ENCODE peak calls at places on chromosomes 16 and 17, in eight cellular contexts. P is cardiac muscle cell, E is heart left ventricle, K is A673, O is endodermal cell, A is IMR-90, T is aorta, M is fibroblast of lung. D is an unnamed sample.

GRCh38 chr17:77096570-77097214 is 44.1 kb upstream of the SEC14L1 start:
- DNase-seq in P (peak; percentile 18), E (peak; percentile 51), K (peak; percentile 58), O (no peak), A (peak; percentile 73), T (no peak), M (peak; percentile 78), D (no peak)

GRCh38 chr17:35467824-35468223 is 19.3 kb upstream of the SLFN13 start:
- DNase-seq in P (no peak), E (no peak), K (no peak), O (no peak), A (no peak), T (no peak), M (no peak), D (no peak)

GRCh38 chr17:20010099-20010863 is 1.1 kb downstream of the SPECC1 start:
- DNase-seq in P (peak; percentile 53), E (no peak), K (peak; percentile 71), O (peak; percentile 80), A (peak; percentile 61), T (peak; percentile 65), M (peak; percentile 55), D (no peak)

GRCh38 chr16:2675021-2675420 is 7.3 kb upstream of the KCTD5 start:
- DNase-seq in P (no peak), E (no peak), K (no peak), O (peak; percentile 35), A (no peak), T (no peak), M (no peak), D (no peak)

GRCh38 chr17:57531648-57532486 is 213.2 kb downstream of the CCDC182 start:
- DNase-seq in P (no peak), E (no peak), K (no peak), O (no peak), A (no peak), T (no peak), M (no peak), D (no peak)

GRCh38 chr17:4362141-4362540 is 4.3 kb downstream of the UBE2G1 start:
- DNase-seq in P (no peak), E (no peak), K (peak; percentile 41), O (no peak), A (no peak), T (no peak), M (no peak), D (no peak)

GRCh38 chr16:54284931-54285413 is 1.6 kb downstream of the IRX3 start:
- DNase-seq in P (peak; percentile 50), E (peak; percentile 61), K (peak; percentile 43), O (peak; percentile 67), A (no peak), T (no peak), M (peak; percentile 14), D (no peak)

GRCh38 chr16:46884513-46885293 is 541 bp downstream of the GPT2 start:
- DNase-seq in P (peak; percentile 22), E (peak; percentile 37), K (peak; percentile 21), O (peak; percentile 68), A (peak; percentile 20), T (no peak), M (peak; percentile 34), D (no peak)

GRCh38 chr17:76266244-76266938 is 1.2 kb downstream of the UBALD2 start:
- DNase-seq in P (no peak), E (peak; percentile 43), K (peak; percentile 45), O (no peak), A (peak; percentile 30), T (no peak), M (peak; percentile 32), D (peak; percentile 59)

GRCh38 chr16:5025171-5025632 is 8.5 kb downstream of the NAGPA start:
- DNase-seq in P (peak; percentile 70), E (no peak), K (peak; percentile 39), O (peak; percentile 93), A (no peak), T (no peak), M (no peak), D (peak; percentile 36)

GRCh38 chr16:78479723-78480122 is 380.3 kb downstream of the WWOX start:
- DNase-seq in P (no peak), E (no peak), K (no peak), O (peak; percentile 57), A (no peak), T (no peak), M (no peak), D (no peak)

GRCh38 chr16:27795992-27796614 is 246.2 kb downstream of the KATNIP start:
- DNase-seq in P (peak; percentile 90), E (no peak), K (peak; percentile 49), O (peak; percentile 94), A (peak; percentile 31), T (no peak), M (peak; percentile 35), D (no peak)

GRCh38 chr17:45265823-45266222 is 3.9 kb upstream of the SPATA32 start:
- DNase-seq in P (no peak), E (no peak), K (no peak), O (no peak), A (peak; percentile 87), T (no peak), M (peak; percentile 83), D (no peak)

GRCh38 chr16:21100447-21100846 is 50.2 kb downstream of the DNAH3 start:
- DNase-seq in P (no peak), E (no peak), K (no peak), O (no peak), A (peak; percentile 90), T (no peak), M (peak; percentile 90), D (no peak)

GRCh38 chr17:73158133-73158532 is 6.7 kb upstream of the SSTR2 start:
- DNase-seq in P (no peak), E (no peak), K (no peak), O (no peak), A (no peak), T (no peak), M (no peak), D (no peak)
- H3K4me3 ChIP-seq in P (no peak overlapping the region), E (no peak overlapping the region), K (no peak overlapping the region), O (no peak overlapping the region), A (no peak overlapping the region), T (no peak overlapping the region), M (no peak overlapping the region), D (no peak overlapping the region)

GRCh38 chr16:72850863-72851262 is 197.1 kb downstream of the ZFHX3 start:
- DNase-seq in P (no peak), E (no peak), K (no peak), O (no peak), A (peak; percentile 80), T (peak; percentile 78), M (peak; percentile 35), D (no peak)
- H3K36me3 ChIP-seq in P (no peaks in the 10 kb centered on the region), E (no peaks in the 10 kb centered on the region), K (no peaks in the 10 kb centered on the region), O (no peaks in the 10 kb centered on the region), A (no peaks in the 10 kb centered on the region), T (no peaks in the 10 kb centered on the region), M (no peaks in the 10 kb centered on the region), D (no peaks in the 10 kb centered on the region)

DNA sequence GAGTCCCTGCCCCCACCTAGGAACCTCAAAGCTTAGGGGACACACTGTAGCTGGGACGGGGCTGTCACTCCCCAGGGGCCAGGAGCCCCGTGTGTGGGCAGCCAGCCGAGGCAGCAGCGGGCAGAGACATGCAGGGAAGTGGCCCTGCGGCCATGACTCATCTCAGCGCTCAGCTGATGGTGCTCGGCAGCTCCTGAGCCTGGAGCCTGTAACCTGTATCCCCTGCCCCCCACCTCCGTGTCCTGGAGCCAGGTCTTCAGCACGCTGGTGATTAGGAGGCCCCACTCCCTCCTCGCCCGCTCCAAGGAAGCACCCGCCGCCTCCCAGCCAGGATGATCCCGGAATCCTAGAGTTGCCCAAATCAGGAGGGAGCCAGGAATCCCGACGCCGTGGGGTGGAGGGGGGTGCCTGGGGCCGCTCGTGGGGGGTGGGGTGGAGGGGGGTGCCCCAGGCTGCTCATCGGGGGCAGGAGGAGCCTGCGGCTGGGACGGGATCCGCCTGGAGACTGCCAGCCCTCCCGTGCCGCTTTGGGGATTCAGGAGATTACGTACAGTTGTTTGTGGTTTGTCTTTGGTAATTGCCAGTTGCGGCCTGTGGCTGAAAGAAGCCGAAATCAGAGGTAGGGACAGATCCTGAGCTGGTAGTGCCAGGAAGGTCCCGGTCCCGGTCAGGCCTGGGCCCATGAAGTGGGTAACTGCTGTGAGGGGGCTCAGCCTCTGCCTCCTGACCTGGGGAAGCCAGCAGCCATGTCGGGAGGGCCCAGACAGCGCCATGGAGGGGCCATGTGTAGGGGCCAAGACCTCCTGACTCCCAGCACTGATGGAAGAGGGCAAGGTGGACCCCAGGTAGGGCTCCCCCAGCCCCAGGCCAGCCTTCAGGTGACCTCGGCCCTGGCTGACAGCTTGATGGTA is 35.3 kb upstream of the SSTR5 start:
- DNase-seq in P (no peak), E (no peak), K (no peak), O (no peak), A (peak; percentile 10), T (no peak), M (peak; percentile 40), D (no peak)
- H3K4me3 ChIP-seq in P (no peak overlapping the region), E (no peak overlapping the region), K (no peak overlapping the region), O (no peak overlapping the region), A (no peak overlapping the region), T (no peak overlapping the region), M (no peak overlapping the region), D (no peak overlapping the region)

GRCh38 chr17:47700471-47701449 is 6.8 kb downstream of the TBKBP1 start:
- DNase-seq in P (no peak), E (no peak), K (no peak), O (no peak), A (no peak), T (peak; percentile 33), M (no peak), D (no peak)
- H3K36me3 ChIP-seq in P (peaks cover 7% of the 10 kb centered on the region), E (peaks cover 14% of the 10 kb centered on the region), K (peaks cover 4% of the 10 kb centered on the region), O (peaks cover 17% of the 10 kb centered on the region), A (peaks cover 27% of the 10 kb centered on the region), T (no peaks in the 10 kb centered on the region), M (peaks cover 4% of the 10 kb centered on the region), D (no peaks in the 10 kb centered on the region)

GRCh38 chr16:3859875-3860274 is 20.6 kb downstream of the CREBBP start:
- DNase-seq in P (no peak), E (no peak), K (no peak), O (no peak), A (no peak), T (no peak), M (no peak), D (no peak)
- H3K4me3 ChIP-seq in P (no peak overlapping the region), E (no peak overlapping the region), K (no peak overlapping the region), O (no peak overlapping the region), A (no peak overlapping the region), T (no peak overlapping the region), M (no peak overlapping the region), D (no peak overlapping the region)

DNA sequence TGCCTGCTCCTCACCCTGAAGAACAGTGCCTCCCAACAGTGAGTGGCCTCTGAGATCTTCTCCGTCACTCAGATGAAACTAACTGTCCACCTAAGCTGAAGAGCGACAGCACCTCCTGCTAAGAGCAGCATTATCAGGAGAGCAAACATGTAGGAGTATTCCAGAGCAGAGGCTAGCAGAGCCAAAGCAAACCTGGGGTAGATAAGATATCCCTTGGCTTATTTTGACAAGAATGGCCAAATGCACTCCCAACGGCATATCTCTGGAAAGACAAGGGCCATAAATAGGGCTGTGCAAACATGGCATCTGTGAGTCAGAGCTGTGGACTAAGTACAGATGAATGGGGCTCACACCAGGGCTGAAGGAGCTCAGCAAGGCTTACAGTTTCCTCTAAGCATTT is 96.3 kb downstream of the NDEL1 start:
- DNase-seq in P (peak; percentile 45), E (no peak), K (no peak), O (peak; percentile 64), A (peak; percentile 62), T (no peak), M (peak; percentile 68), D (no peak)
- H3K36me3 ChIP-seq in P (peaks cover 30% of the 10 kb centered on the region), E (peaks cover 23% of the 10 kb centered on the region), K (peaks cover 38% of the 10 kb centered on the region), O (peaks cover 77% of the 10 kb centered on the region), A (peaks cover 38% of the 10 kb centered on the region), T (peaks cover 15% of the 10 kb centered on the region), M (peaks cover 1% of the 10 kb centered on the region), D (no peaks in the 10 kb centered on the region)

GRCh38 chr17:2406903-2407790 is 6.3 kb upstream of the MNT start:
- DNase-seq in P (no peak), E (peak; percentile 81), K (no peak), O (peak; percentile 45), A (peak; percentile 92), T (peak; percentile 86), M (peak; percentile 92), D (no peak)
- H3K4me3 ChIP-seq in P (no peak overlapping the region), E (no peak overlapping the region), K (no peak overlapping the region), O (no peak overlapping the region), A (no peak overlapping the region), T (no peak overlapping the region), M (no peak overlapping the region), D (no peak overlapping the region)